ENCODE peak calls at places on chromosomes 2 and 18, in nine cellular contexts. One of them, this sample, is unnamed.

GRCh38 chr2:25304339-25304728 is 37.4 kb downstream of the DNMT3A start:
- DNase-seq in left cardiac atrium: no peak
- DNase-seq in activated T-cell treated with anti-CD3 and anti-CD28 coated beads, Interleukin-2, amount 50 U/mL, for 4 hours: no peak
- DNase-seq in lower lobe of right lung: no peak
- DNase-seq in stimulated activated CD8-positive, alpha-beta memory T cell treated with anti-CD3 and anti-CD28 coated beads, Interleukin-7, amount 100 ng/mL, for 48 hours: no peak
- DNase-seq in mesenchymal stem cell: no peak
- DNase-seq in endothelial cell: no peak
- DNase-seq in activated CD8-positive, alpha-beta memory T cell treated with anti-CD3 and anti-CD28 coated beads, Interleukin-2, amount 10 ng/mL, durations not matched to agents 7 days and 5 days: no peak
- DNase-seq in NCI-H1694 treated with DMSO at 0.1 percent for 48 hours: no peak
- DNase-seq in this sample: no peak

GRCh38 chr2:98704499-98705332 is 26.2 kb downstream of the MGAT4A start:
- DNase-seq in left cardiac atrium: no peak
- DNase-seq in activated T-cell treated with anti-CD3 and anti-CD28 coated beads, Interleukin-2, amount 50 U/mL, for 4 hours: no peak
- DNase-seq in lower lobe of right lung: no peak
- DNase-seq in stimulated activated CD8-positive, alpha-beta memory T cell treated with anti-CD3 and anti-CD28 coated beads, Interleukin-7, amount 100 ng/mL, for 48 hours: no peak
- DNase-seq in mesenchymal stem cell: no peak
- DNase-seq in endothelial cell: no peak
- DNase-seq in activated CD8-positive, alpha-beta memory T cell treated with anti-CD3 and anti-CD28 coated beads, Interleukin-2, amount 10 ng/mL, durations not matched to agents 7 days and 5 days: no peak
- DNase-seq in NCI-H1694 treated with DMSO at 0.1 percent for 48 hours: no peak
- DNase-seq in this sample: no peak

GRCh38 chr2:109613922-109614714 is at the start of the genes SEPTIN10 and SOWAHC:
- DNase-seq in left cardiac atrium: peak
- DNase-seq in activated T-cell treated with anti-CD3 and anti-CD28 coated beads, Interleukin-2, amount 50 U/mL, for 4 hours: peak
- DNase-seq in lower lobe of right lung: peak
- DNase-seq in stimulated activated CD8-positive, alpha-beta memory T cell treated with anti-CD3 and anti-CD28 coated beads, Interleukin-7, amount 100 ng/mL, for 48 hours: peak
- DNase-seq in mesenchymal stem cell: peak
- DNase-seq in endothelial cell: peak
- DNase-seq in activated CD8-positive, alpha-beta memory T cell treated with anti-CD3 and anti-CD28 coated beads, Interleukin-2, amount 10 ng/mL, durations not matched to agents 7 days and 5 days: peak
- DNase-seq in NCI-H1694 treated with DMSO at 0.1 percent for 48 hours: peak
- DNase-seq in this sample: peak

GRCh38 chr2:239355139-239355538 is 45.7 kb downstream of the HDAC4 start:
- DNase-seq in left cardiac atrium: no peak
- DNase-seq in activated T-cell treated with anti-CD3 and anti-CD28 coated beads, Interleukin-2, amount 50 U/mL, for 4 hours: no peak
- DNase-seq in lower lobe of right lung: no peak
- DNase-seq in stimulated activated CD8-positive, alpha-beta memory T cell treated with anti-CD3 and anti-CD28 coated beads, Interleukin-7, amount 100 ng/mL, for 48 hours: no peak
- DNase-seq in mesenchymal stem cell: peak
- DNase-seq in endothelial cell: no peak
- DNase-seq in activated CD8-positive, alpha-beta memory T cell treated with anti-CD3 and anti-CD28 coated beads, Interleukin-2, amount 10 ng/mL, durations not matched to agents 7 days and 5 days: no peak
- DNase-seq in NCI-H1694 treated with DMSO at 0.1 percent for 48 hours: no peak
- DNase-seq in this sample: no peak

GRCh38 chr2:233063976-233064411 is 3.9 kb downstream of the INPP5D start:
- DNase-seq in left cardiac atrium: no peak
- DNase-seq in activated T-cell treated with anti-CD3 and anti-CD28 coated beads, Interleukin-2, amount 50 U/mL, for 4 hours: no peak
- DNase-seq in lower lobe of right lung: no peak
- DNase-seq in stimulated activated CD8-positive, alpha-beta memory T cell treated with anti-CD3 and anti-CD28 coated beads, Interleukin-7, amount 100 ng/mL, for 48 hours: no peak
- DNase-seq in mesenchymal stem cell: no peak
- DNase-seq in endothelial cell: no peak
- DNase-seq in activated CD8-positive, alpha-beta memory T cell treated with anti-CD3 and anti-CD28 coated beads, Interleukin-2, amount 10 ng/mL, durations not matched to agents 7 days and 5 days: no peak
- DNase-seq in NCI-H1694 treated with DMSO at 0.1 percent for 48 hours: no peak
- DNase-seq in this sample: no peak

GRCh38 chr2:237868631-237869356 is 9.4 kb downstream of the RAMP1 start:
- DNase-seq in left cardiac atrium: no peak
- DNase-seq in activated T-cell treated with anti-CD3 and anti-CD28 coated beads, Interleukin-2, amount 50 U/mL, for 4 hours: no peak
- DNase-seq in lower lobe of right lung: no peak
- DNase-seq in stimulated activated CD8-positive, alpha-beta memory T cell treated with anti-CD3 and anti-CD28 coated beads, Interleukin-7, amount 100 ng/mL, for 48 hours: no peak
- DNase-seq in mesenchymal stem cell: no peak
- DNase-seq in endothelial cell: no peak
- DNase-seq in activated CD8-positive, alpha-beta memory T cell treated with anti-CD3 and anti-CD28 coated beads, Interleukin-2, amount 10 ng/mL, durations not matched to agents 7 days and 5 days: peak
- DNase-seq in NCI-H1694 treated with DMSO at 0.1 percent for 48 hours: no peak
- DNase-seq in this sample: no peak

GRCh38 chr2:168848220-168848619 is 42.0 kb downstream of the SPC25 start:
- DNase-seq in left cardiac atrium: no peak
- DNase-seq in activated T-cell treated with anti-CD3 and anti-CD28 coated beads, Interleukin-2, amount 50 U/mL, for 4 hours: no peak
- DNase-seq in lower lobe of right lung: no peak
- DNase-seq in stimulated activated CD8-positive, alpha-beta memory T cell treated with anti-CD3 and anti-CD28 coated beads, Interleukin-7, amount 100 ng/mL, for 48 hours: no peak
- DNase-seq in mesenchymal stem cell: no peak
- DNase-seq in endothelial cell: no peak
- DNase-seq in activated CD8-positive, alpha-beta memory T cell treated with anti-CD3 and anti-CD28 coated beads, Interleukin-2, amount 10 ng/mL, durations not matched to agents 7 days and 5 days: no peak
- DNase-seq in NCI-H1694 treated with DMSO at 0.1 percent for 48 hours: peak
- DNase-seq in this sample: no peak

GRCh38 chr2:138324068-138324771 is 177.3 kb upstream of the SPOPL start:
- DNase-seq in left cardiac atrium: no peak
- DNase-seq in activated T-cell treated with anti-CD3 and anti-CD28 coated beads, Interleukin-2, amount 50 U/mL, for 4 hours: no peak
- DNase-seq in lower lobe of right lung: no peak
- DNase-seq in stimulated activated CD8-positive, alpha-beta memory T cell treated with anti-CD3 and anti-CD28 coated beads, Interleukin-7, amount 100 ng/mL, for 48 hours: no peak
- DNase-seq in mesenchymal stem cell: no peak
- DNase-seq in endothelial cell: no peak
- DNase-seq in activated CD8-positive, alpha-beta memory T cell treated with anti-CD3 and anti-CD28 coated beads, Interleukin-2, amount 10 ng/mL, durations not matched to agents 7 days and 5 days: no peak
- DNase-seq in NCI-H1694 treated with DMSO at 0.1 percent for 48 hours: no peak
- DNase-seq in this sample: no peak

GRCh38 chr2:3287896-3288295 is 89.7 kb downstream of the EIPR1 start:
- DNase-seq in left cardiac atrium: no peak
- DNase-seq in activated T-cell treated with anti-CD3 and anti-CD28 coated beads, Interleukin-2, amount 50 U/mL, for 4 hours: no peak
- DNase-seq in lower lobe of right lung: peak
- DNase-seq in stimulated activated CD8-positive, alpha-beta memory T cell treated with anti-CD3 and anti-CD28 coated beads, Interleukin-7, amount 100 ng/mL, for 48 hours: no peak
- DNase-seq in mesenchymal stem cell: no peak
- DNase-seq in endothelial cell: no peak
- DNase-seq in activated CD8-positive, alpha-beta memory T cell treated with anti-CD3 and anti-CD28 coated beads, Interleukin-2, amount 10 ng/mL, durations not matched to agents 7 days and 5 days: no peak
- DNase-seq in NCI-H1694 treated with DMSO at 0.1 percent for 48 hours: no peak
- DNase-seq in this sample: no peak

GRCh38 chr2:109558076-109558882 is 55.5 kb downstream of the SEPTIN10 start:
- DNase-seq in left cardiac atrium: no peak
- DNase-seq in activated T-cell treated with anti-CD3 and anti-CD28 coated beads, Interleukin-2, amount 50 U/mL, for 4 hours: no peak
- DNase-seq in lower lobe of right lung: no peak
- DNase-seq in stimulated activated CD8-positive, alpha-beta memory T cell treated with anti-CD3 and anti-CD28 coated beads, Interleukin-7, amount 100 ng/mL, for 48 hours: no peak
- DNase-seq in mesenchymal stem cell: peak
- DNase-seq in endothelial cell: no peak
- DNase-seq in activated CD8-positive, alpha-beta memory T cell treated with anti-CD3 and anti-CD28 coated beads, Interleukin-2, amount 10 ng/mL, durations not matched to agents 7 days and 5 days: no peak
- DNase-seq in NCI-H1694 treated with DMSO at 0.1 percent for 48 hours: no peak
- DNase-seq in this sample: no peak

GRCh38 chr2:237697586-237698337 is 70.4 kb downstream of the LRRFIP1 start:
- DNase-seq in left cardiac atrium: no peak
- DNase-seq in activated T-cell treated with anti-CD3 and anti-CD28 coated beads, Interleukin-2, amount 50 U/mL, for 4 hours: no peak
- DNase-seq in lower lobe of right lung: no peak
- DNase-seq in stimulated activated CD8-positive, alpha-beta memory T cell treated with anti-CD3 and anti-CD28 coated beads, Interleukin-7, amount 100 ng/mL, for 48 hours: no peak
- DNase-seq in mesenchymal stem cell: peak
- DNase-seq in endothelial cell: no peak
- DNase-seq in activated CD8-positive, alpha-beta memory T cell treated with anti-CD3 and anti-CD28 coated beads, Interleukin-2, amount 10 ng/mL, durations not matched to agents 7 days and 5 days: peak
- DNase-seq in NCI-H1694 treated with DMSO at 0.1 percent for 48 hours: no peak
- DNase-seq in this sample: no peak

GRCh38 chr2:31547485-31547884 is 33.3 kb downstream of the SRD5A2 start:
- DNase-seq in left cardiac atrium: no peak
- DNase-seq in activated T-cell treated with anti-CD3 and anti-CD28 coated beads, Interleukin-2, amount 50 U/mL, for 4 hours: no peak
- DNase-seq in lower lobe of right lung: no peak
- DNase-seq in stimulated activated CD8-positive, alpha-beta memory T cell treated with anti-CD3 and anti-CD28 coated beads, Interleukin-7, amount 100 ng/mL, for 48 hours: no peak
- DNase-seq in mesenchymal stem cell: no peak
- DNase-seq in endothelial cell: no peak
- DNase-seq in activated CD8-positive, alpha-beta memory T cell treated with anti-CD3 and anti-CD28 coated beads, Interleukin-2, amount 10 ng/mL, durations not matched to agents 7 days and 5 days: no peak
- DNase-seq in NCI-H1694 treated with DMSO at 0.1 percent for 48 hours: no peak
- DNase-seq in this sample: no peak

GRCh38 chr18:7084080-7084765 is 33.4 kb downstream of the LAMA1 start:
- DNase-seq in left cardiac atrium: no peak
- DNase-seq in activated T-cell treated with anti-CD3 and anti-CD28 coated beads, Interleukin-2, amount 50 U/mL, for 4 hours: no peak
- DNase-seq in lower lobe of right lung: no peak
- DNase-seq in stimulated activated CD8-positive, alpha-beta memory T cell treated with anti-CD3 and anti-CD28 coated beads, Interleukin-7, amount 100 ng/mL, for 48 hours: no peak
- DNase-seq in mesenchymal stem cell: peak
- DNase-seq in endothelial cell: no peak
- DNase-seq in activated CD8-positive, alpha-beta memory T cell treated with anti-CD3 and anti-CD28 coated beads, Interleukin-2, amount 10 ng/mL, durations not matched to agents 7 days and 5 days: no peak
- DNase-seq in NCI-H1694 treated with DMSO at 0.1 percent for 48 hours: no peak
- DNase-seq in this sample: no peak

GRCh38 chr18:23689031-23689615 is at the start of gene LAMA3:
- DNase-seq in left cardiac atrium: peak
- DNase-seq in activated T-cell treated with anti-CD3 and anti-CD28 coated beads, Interleukin-2, amount 50 U/mL, for 4 hours: peak
- DNase-seq in lower lobe of right lung: peak
- DNase-seq in stimulated activated CD8-positive, alpha-beta memory T cell treated with anti-CD3 and anti-CD28 coated beads, Interleukin-7, amount 100 ng/mL, for 48 hours: no peak
- DNase-seq in mesenchymal stem cell: peak
- DNase-seq in endothelial cell: peak
- DNase-seq in activated CD8-positive, alpha-beta memory T cell treated with anti-CD3 and anti-CD28 coated beads, Interleukin-2, amount 10 ng/mL, durations not matched to agents 7 days and 5 days: no peak
- DNase-seq in NCI-H1694 treated with DMSO at 0.1 percent for 48 hours: peak
- DNase-seq in this sample: no peak

GRCh38 chr2:61948661-61949457 is 43.4 kb downstream of the COMMD1 start:
- DNase-seq in left cardiac atrium: no peak
- DNase-seq in activated T-cell treated with anti-CD3 and anti-CD28 coated beads, Interleukin-2, amount 50 U/mL, for 4 hours: no peak
- DNase-seq in lower lobe of right lung: no peak
- DNase-seq in stimulated activated CD8-positive, alpha-beta memory T cell treated with anti-CD3 and anti-CD28 coated beads, Interleukin-7, amount 100 ng/mL, for 48 hours: no peak
- DNase-seq in mesenchymal stem cell: no peak
- DNase-seq in endothelial cell: no peak
- DNase-seq in activated CD8-positive, alpha-beta memory T cell treated with anti-CD3 and anti-CD28 coated beads, Interleukin-2, amount 10 ng/mL, durations not matched to agents 7 days and 5 days: no peak
- DNase-seq in NCI-H1694 treated with DMSO at 0.1 percent for 48 hours: no peak
- DNase-seq in this sample: no peak

GRCh38 chr2:73113634-73113958 is 848 bp upstream of the RAB11FIP5 start:
- DNase-seq in left cardiac atrium: no peak
- DNase-seq in activated T-cell treated with anti-CD3 and anti-CD28 coated beads, Interleukin-2, amount 50 U/mL, for 4 hours: no peak
- DNase-seq in lower lobe of right lung: no peak
- DNase-seq in stimulated activated CD8-positive, alpha-beta memory T cell treated with anti-CD3 and anti-CD28 coated beads, Interleukin-7, amount 100 ng/mL, for 48 hours: no peak
- DNase-seq in mesenchymal stem cell: no peak
- DNase-seq in endothelial cell: no peak
- DNase-seq in activated CD8-positive, alpha-beta memory T cell treated with anti-CD3 and anti-CD28 coated beads, Interleukin-2, amount 10 ng/mL, durations not matched to agents 7 days and 5 days: no peak
- DNase-seq in NCI-H1694 treated with DMSO at 0.1 percent for 48 hours: no peak
- DNase-seq in this sample: no peak

GRCh38 chr18:28158083-28158581 is 18.8 kb downstream of the CDH2 start:
- DNase-seq in left cardiac atrium: no peak
- DNase-seq in activated T-cell treated with anti-CD3 and anti-CD28 coated beads, Interleukin-2, amount 50 U/mL, for 4 hours: no peak
- DNase-seq in lower lobe of right lung: no peak
- DNase-seq in stimulated activated CD8-positive, alpha-beta memory T cell treated with anti-CD3 and anti-CD28 coated beads, Interleukin-7, amount 100 ng/mL, for 48 hours: no peak
- DNase-seq in mesenchymal stem cell: peak
- DNase-seq in endothelial cell: no peak
- DNase-seq in activated CD8-positive, alpha-beta memory T cell treated with anti-CD3 and anti-CD28 coated beads, Interleukin-2, amount 10 ng/mL, durations not matched to agents 7 days and 5 days: no peak
- DNase-seq in NCI-H1694 treated with DMSO at 0.1 percent for 48 hours: no peak
- DNase-seq in this sample: no peak

GRCh38 chr2:143223556-143223955 is 94.3 kb downstream of the ARHGAP15 start:
- DNase-seq in left cardiac atrium: no peak
- DNase-seq in activated T-cell treated with anti-CD3 and anti-CD28 coated beads, Interleukin-2, amount 50 U/mL, for 4 hours: no peak
- DNase-seq in lower lobe of right lung: no peak
- DNase-seq in stimulated activated CD8-positive, alpha-beta memory T cell treated with anti-CD3 and anti-CD28 coated beads, Interleukin-7, amount 100 ng/mL, for 48 hours: no peak
- DNase-seq in mesenchymal stem cell: no peak
- DNase-seq in endothelial cell: no peak
- DNase-seq in activated CD8-positive, alpha-beta memory T cell treated with anti-CD3 and anti-CD28 coated beads, Interleukin-2, amount 10 ng/mL, durations not matched to agents 7 days and 5 days: no peak
- DNase-seq in NCI-H1694 treated with DMSO at 0.1 percent for 48 hours: no peak
- DNase-seq in this sample: no peak

GRCh38 chr2:129748653-129749052 is 230.8 kb upstream of the RAB6C start:
- DNase-seq in left cardiac atrium: no peak
- DNase-seq in activated T-cell treated with anti-CD3 and anti-CD28 coated beads, Interleukin-2, amount 50 U/mL, for 4 hours: no peak
- DNase-seq in lower lobe of right lung: no peak
- DNase-seq in stimulated activated CD8-positive, alpha-beta memory T cell treated with anti-CD3 and anti-CD28 coated beads, Interleukin-7, amount 100 ng/mL, for 48 hours: no peak
- DNase-seq in mesenchymal stem cell: no peak
- DNase-seq in endothelial cell: no peak
- DNase-seq in activated CD8-positive, alpha-beta memory T cell treated with anti-CD3 and anti-CD28 coated beads, Interleukin-2, amount 10 ng/mL, durations not matched to agents 7 days and 5 days: no peak
- DNase-seq in NCI-H1694 treated with DMSO at 0.1 percent for 48 hours: peak
- DNase-seq in this sample: no peak

GRCh38 chr18:8177330-8178016 is 431.8 kb upstream of the RAB12 start:
- DNase-seq in left cardiac atrium: no peak
- DNase-seq in activated T-cell treated with anti-CD3 and anti-CD28 coated beads, Interleukin-2, amount 50 U/mL, for 4 hours: no peak
- DNase-seq in lower lobe of right lung: no peak
- DNase-seq in stimulated activated CD8-positive, alpha-beta memory T cell treated with anti-CD3 and anti-CD28 coated beads, Interleukin-7, amount 100 ng/mL, for 48 hours: no peak
- DNase-seq in mesenchymal stem cell: peak
- DNase-seq in endothelial cell: no peak
- DNase-seq in activated CD8-positive, alpha-beta memory T cell treated with anti-CD3 and anti-CD28 coated beads, Interleukin-2, amount 10 ng/mL, durations not matched to agents 7 days and 5 days: no peak
- DNase-seq in NCI-H1694 treated with DMSO at 0.1 percent for 48 hours: no peak
- DNase-seq in this sample: no peak

GRCh38 chr2:170530284-170530745 is 184.8 kb upstream of the SP5 start:
- DNase-seq in left cardiac atrium: peak
- DNase-seq in activated T-cell treated with anti-CD3 and anti-CD28 coated beads, Interleukin-2, amount 50 U/mL, for 4 hours: no peak
- DNase-seq in lower lobe of right lung: peak
- DNase-seq in stimulated activated CD8-positive, alpha-beta memory T cell treated with anti-CD3 and anti-CD28 coated beads, Interleukin-7, amount 100 ng/mL, for 48 hours: no peak
- DNase-seq in mesenchymal stem cell: peak
- DNase-seq in endothelial cell: no peak
- DNase-seq in activated CD8-positive, alpha-beta memory T cell treated with anti-CD3 and anti-CD28 coated beads, Interleukin-2, amount 10 ng/mL, durations not matched to agents 7 days and 5 days: no peak
- DNase-seq in NCI-H1694 treated with DMSO at 0.1 percent for 48 hours: peak
- DNase-seq in this sample: no peak

GRCh38 chr2:71347517-71347916 is 15.9 kb downstream of the ZNF638 start:
- DNase-seq in left cardiac atrium: no peak
- DNase-seq in activated T-cell treated with anti-CD3 and anti-CD28 coated beads, Interleukin-2, amount 50 U/mL, for 4 hours: no peak
- DNase-seq in lower lobe of right lung: no peak
- DNase-seq in stimulated activated CD8-positive, alpha-beta memory T cell treated with anti-CD3 and anti-CD28 coated beads, Interleukin-7, amount 100 ng/mL, for 48 hours: no peak
- DNase-seq in mesenchymal stem cell: peak
- DNase-seq in endothelial cell: peak
- DNase-seq in activated CD8-positive, alpha-beta memory T cell treated with anti-CD3 and anti-CD28 coated beads, Interleukin-2, amount 10 ng/mL, durations not matched to agents 7 days and 5 days: no peak
- DNase-seq in NCI-H1694 treated with DMSO at 0.1 percent for 48 hours: no peak
- DNase-seq in this sample: no peak

GRCh38 chr2:225820828-225821227 is 421.3 kb downstream of the NYAP2 start:
- DNase-seq in left cardiac atrium: no peak
- DNase-seq in activated T-cell treated with anti-CD3 and anti-CD28 coated beads, Interleukin-2, amount 50 U/mL, for 4 hours: no peak
- DNase-seq in lower lobe of right lung: no peak
- DNase-seq in stimulated activated CD8-positive, alpha-beta memory T cell treated with anti-CD3 and anti-CD28 coated beads, Interleukin-7, amount 100 ng/mL, for 48 hours: no peak
- DNase-seq in mesenchymal stem cell: no peak
- DNase-seq in endothelial cell: no peak
- DNase-seq in activated CD8-positive, alpha-beta memory T cell treated with anti-CD3 and anti-CD28 coated beads, Interleukin-2, amount 10 ng/mL, durations not matched to agents 7 days and 5 days: no peak
- DNase-seq in NCI-H1694 treated with DMSO at 0.1 percent for 48 hours: no peak
- DNase-seq in this sample: no peak

GRCh38 chr18:56139792-56140254 is 498.6 kb downstream of the TXNL1 start:
- DNase-seq in left cardiac atrium: peak
- DNase-seq in activated T-cell treated with anti-CD3 and anti-CD28 coated beads, Interleukin-2, amount 50 U/mL, for 4 hours: no peak
- DNase-seq in lower lobe of right lung: no peak
- DNase-seq in stimulated activated CD8-positive, alpha-beta memory T cell treated with anti-CD3 and anti-CD28 coated beads, Interleukin-7, amount 100 ng/mL, for 48 hours: no peak
- DNase-seq in mesenchymal stem cell: peak
- DNase-seq in endothelial cell: no peak
- DNase-seq in activated CD8-positive, alpha-beta memory T cell treated with anti-CD3 and anti-CD28 coated beads, Interleukin-2, amount 10 ng/mL, durations not matched to agents 7 days and 5 days: no peak
- DNase-seq in NCI-H1694 treated with DMSO at 0.1 percent for 48 hours: no peak
- DNase-seq in this sample: no peak

GRCh38 chr2:240586919-240587800 is 626 bp downstream of the CAPN10 start:
- DNase-seq in left cardiac atrium: peak
- DNase-seq in activated T-cell treated with anti-CD3 and anti-CD28 coated beads, Interleukin-2, amount 50 U/mL, for 4 hours: peak
- DNase-seq in lower lobe of right lung: peak
- DNase-seq in stimulated activated CD8-positive, alpha-beta memory T cell treated with anti-CD3 and anti-CD28 coated beads, Interleukin-7, amount 100 ng/mL, for 48 hours: peak
- DNase-seq in mesenchymal stem cell: peak
- DNase-seq in endothelial cell: no peak
- DNase-seq in activated CD8-positive, alpha-beta memory T cell treated with anti-CD3 and anti-CD28 coated beads, Interleukin-2, amount 10 ng/mL, durations not matched to agents 7 days and 5 days: peak
- DNase-seq in NCI-H1694 treated with DMSO at 0.1 percent for 48 hours: no peak
- DNase-seq in this sample: peak

GRCh38 chr2:240832816-240833497 is 12.9 kb upstream of the KIF1A start:
- DNase-seq in left cardiac atrium: no peak
- DNase-seq in activated T-cell treated with anti-CD3 and anti-CD28 coated beads, Interleukin-2, amount 50 U/mL, for 4 hours: no peak
- DNase-seq in lower lobe of right lung: no peak
- DNase-seq in stimulated activated CD8-positive, alpha-beta memory T cell treated with anti-CD3 and anti-CD28 coated beads, Interleukin-7, amount 100 ng/mL, for 48 hours: no peak
- DNase-seq in mesenchymal stem cell: no peak
- DNase-seq in endothelial cell: no peak
- DNase-seq in activated CD8-positive, alpha-beta memory T cell treated with anti-CD3 and anti-CD28 coated beads, Interleukin-2, amount 10 ng/mL, durations not matched to agents 7 days and 5 days: no peak
- DNase-seq in NCI-H1694 treated with DMSO at 0.1 percent for 48 hours: no peak
- DNase-seq in this sample: no peak

GRCh38 chr2:169069341-169069740 is at the start of gene DHRS9:
- DNase-seq in left cardiac atrium: no peak
- DNase-seq in activated T-cell treated with anti-CD3 and anti-CD28 coated beads, Interleukin-2, amount 50 U/mL, for 4 hours: no peak
- DNase-seq in lower lobe of right lung: peak
- DNase-seq in stimulated activated CD8-positive, alpha-beta memory T cell treated with anti-CD3 and anti-CD28 coated beads, Interleukin-7, amount 100 ng/mL, for 48 hours: peak
- DNase-seq in mesenchymal stem cell: peak
- DNase-seq in endothelial cell: no peak
- DNase-seq in activated CD8-positive, alpha-beta memory T cell treated with anti-CD3 and anti-CD28 coated beads, Interleukin-2, amount 10 ng/mL, durations not matched to agents 7 days and 5 days: no peak
- DNase-seq in NCI-H1694 treated with DMSO at 0.1 percent for 48 hours: no peak
- DNase-seq in this sample: no peak

GRCh38 chr2:98806266-98806697 is 75.3 kb upstream of the MGAT4A start:
- DNase-seq in left cardiac atrium: peak
- DNase-seq in activated T-cell treated with anti-CD3 and anti-CD28 coated beads, Interleukin-2, amount 50 U/mL, for 4 hours: no peak
- DNase-seq in lower lobe of right lung: peak
- DNase-seq in stimulated activated CD8-positive, alpha-beta memory T cell treated with anti-CD3 and anti-CD28 coated beads, Interleukin-7, amount 100 ng/mL, for 48 hours: no peak
- DNase-seq in mesenchymal stem cell: no peak
- DNase-seq in endothelial cell: no peak
- DNase-seq in activated CD8-positive, alpha-beta memory T cell treated with anti-CD3 and anti-CD28 coated beads, Interleukin-2, amount 10 ng/mL, durations not matched to agents 7 days and 5 days: no peak
- DNase-seq in NCI-H1694 treated with DMSO at 0.1 percent for 48 hours: peak
- DNase-seq in this sample: no peak

GRCh38 chr18:13137939-13138821 is 80.4 kb upstream of the LDLRAD4 start:
- DNase-seq in left cardiac atrium: peak
- DNase-seq in activated T-cell treated with anti-CD3 and anti-CD28 coated beads, Interleukin-2, amount 50 U/mL, for 4 hours: peak
- DNase-seq in lower lobe of right lung: peak
- DNase-seq in stimulated activated CD8-positive, alpha-beta memory T cell treated with anti-CD3 and anti-CD28 coated beads, Interleukin-7, amount 100 ng/mL, for 48 hours: peak
- DNase-seq in mesenchymal stem cell: no peak
- DNase-seq in endothelial cell: no peak
- DNase-seq in activated CD8-positive, alpha-beta memory T cell treated with anti-CD3 and anti-CD28 coated beads, Interleukin-2, amount 10 ng/mL, durations not matched to agents 7 days and 5 days: peak
- DNase-seq in NCI-H1694 treated with DMSO at 0.1 percent for 48 hours: no peak
- DNase-seq in this sample: peak

GRCh38 chr2:214730248-214730647 is 79.2 kb downstream of the BARD1 start:
- DNase-seq in left cardiac atrium: no peak
- DNase-seq in activated T-cell treated with anti-CD3 and anti-CD28 coated beads, Interleukin-2, amount 50 U/mL, for 4 hours: no peak
- DNase-seq in lower lobe of right lung: no peak
- DNase-seq in stimulated activated CD8-positive, alpha-beta memory T cell treated with anti-CD3 and anti-CD28 coated beads, Interleukin-7, amount 100 ng/mL, for 48 hours: no peak
- DNase-seq in mesenchymal stem cell: no peak
- DNase-seq in endothelial cell: no peak
- DNase-seq in activated CD8-positive, alpha-beta memory T cell treated with anti-CD3 and anti-CD28 coated beads, Interleukin-2, amount 10 ng/mL, durations not matched to agents 7 days and 5 days: no peak
- DNase-seq in NCI-H1694 treated with DMSO at 0.1 percent for 48 hours: no peak
- DNase-seq in this sample: no peak

GRCh38 chr2:45008296-45009129 is 739 bp downstream of the SIX2 start:
- DNase-seq in left cardiac atrium: no peak
- DNase-seq in activated T-cell treated with anti-CD3 and anti-CD28 coated beads, Interleukin-2, amount 50 U/mL, for 4 hours: no peak
- DNase-seq in lower lobe of right lung: no peak
- DNase-seq in stimulated activated CD8-positive, alpha-beta memory T cell treated with anti-CD3 and anti-CD28 coated beads, Interleukin-7, amount 100 ng/mL, for 48 hours: no peak
- DNase-seq in mesenchymal stem cell: peak
- DNase-seq in endothelial cell: peak
- DNase-seq in activated CD8-positive, alpha-beta memory T cell treated with anti-CD3 and anti-CD28 coated beads, Interleukin-2, amount 10 ng/mL, durations not matched to agents 7 days and 5 days: peak
- DNase-seq in NCI-H1694 treated with DMSO at 0.1 percent for 48 hours: no peak
- DNase-seq in this sample: no peak

This sample was measured in activated T-helper 2 cell treated with anti-CD3 and anti-CD28 coated beads, Interferon-gamma antibody, Interleukin-2, Interleukin-4, amounts not matched to agents 10 μg/mL and 5 μg/mL and 100 μg/mL, durations not matched to agents 14 hours and 24 hours and 36 hours.